ENCODE peak calls at places on chromosomes 5 and 9, in five cellular contexts. One of them, this sample, is unnamed.

GRCh38 chr5:69004127-69004526 is 89.7 kb upstream of the SLC30A5 start:
- DNase-seq in GM12878: no peak
- DNase-seq in H1: no peak
- DNase-seq in WTC11: no peak
- DNase-seq in HepG2: no peak
- DNase-seq in this sample: no peak

GRCh38 chr5:160298189-160298588 is 14.2 kb downstream of the CCNJL start:
- DNase-seq in GM12878: no peak
- DNase-seq in H1: no peak
- DNase-seq in WTC11: no peak
- DNase-seq in HepG2: no peak
- DNase-seq in this sample: no peak

GRCh38 chr9:119020284-119020683 is 349.0 kb downstream of the BRINP1 start:
- DNase-seq in H1: no peak
- DNase-seq in GM12878: no peak
- DNase-seq in WTC11: no peak
- DNase-seq in HepG2: no peak
- DNase-seq in this sample: no peak

GRCh38 chr9:15606667-15607472 is 54.0 kb downstream of the CCDC171 start:
- DNase-seq in GM12878: no peak
- DNase-seq in H1: no peak
- DNase-seq in HepG2: peak; percentile 29
- DNase-seq in WTC11: no peak
- DNase-seq in this sample: peak; percentile 6

GRCh38 chr5:100444961-100445360 is 90.2 kb upstream of the FAM174A start:
- DNase-seq in HepG2: no peak
- DNase-seq in H1: no peak
- DNase-seq in WTC11: no peak
- DNase-seq in GM12878: no peak
- DNase-seq in this sample: no peak

GRCh38 chr9:81461196-81461595 is 228.2 kb downstream of the TLE1 start:
- DNase-seq in WTC11: no peak
- DNase-seq in H1: no peak
- DNase-seq in HepG2: no peak
- DNase-seq in GM12878: no peak
- DNase-seq in this sample: no peak

GRCh38 chr9:79164396-79164795 is 407.4 kb upstream of the TLE4 start:
- DNase-seq in H1: no peak
- DNase-seq in WTC11: no peak
- DNase-seq in HepG2: no peak
- DNase-seq in GM12878: no peak
- DNase-seq in this sample: no peak

GRCh38 chr9:137499858-137500661 is 40.9 kb upstream of the NSMF start:
- DNase-seq in HepG2: no peak
- DNase-seq in H1: no peak
- DNase-seq in GM12878: no peak
- DNase-seq in WTC11: no peak
- DNase-seq in this sample: peak; percentile 48

GRCh38 chr9:99955606-99956005 is 49.2 kb downstream of the STX17 start:
- DNase-seq in GM12878: no peak
- DNase-seq in HepG2: no peak
- DNase-seq in H1: no peak
- DNase-seq in WTC11: no peak
- DNase-seq in this sample: no peak

GRCh38 chr9:95505676-95506437 is 10.9 kb downstream of the PTCH1 start:
- DNase-seq in H1: peak; percentile 62
- DNase-seq in GM12878: no peak
- DNase-seq in WTC11: peak; percentile 66
- DNase-seq in HepG2: peak; percentile 70
- DNase-seq in this sample: peak; percentile 84

GRCh38 chr5:53568868-53569267 is 8.4 kb downstream of the NDUFS4 start:
- DNase-seq in WTC11: no peak
- DNase-seq in H1: no peak
- DNase-seq in HepG2: no peak
- DNase-seq in GM12878: no peak
- DNase-seq in this sample: no peak

GRCh38 chr5:67306997-67307580 is 110.5 kb upstream of the CD180 start:
- DNase-seq in H1: no peak
- DNase-seq in WTC11: no peak
- DNase-seq in HepG2: no peak
- DNase-seq in GM12878: no peak
- DNase-seq in this sample: no peak

GRCh38 chr5:2022436-2022835 is 139.7 kb upstream of the IRX4 start:
- DNase-seq in HepG2: no peak
- DNase-seq in GM12878: no peak
- DNase-seq in H1: peak; percentile 24
- DNase-seq in WTC11: no peak
- DNase-seq in this sample: no peak

GRCh38 chr5:66408561-66408960 is 187.6 kb upstream of the MAST4 start:
- DNase-seq in HepG2: no peak
- DNase-seq in GM12878: no peak
- DNase-seq in WTC11: no peak
- DNase-seq in H1: no peak
- DNase-seq in this sample: no peak

GRCh38 chr5:55471468-55471867 is 63.3 kb downstream of the PLPP1 start:
- DNase-seq in H1: no peak
- DNase-seq in WTC11: no peak
- DNase-seq in GM12878: no peak
- DNase-seq in HepG2: no peak
- DNase-seq in this sample: no peak

GRCh38 chr5:55469838-55470237 is 64.9 kb downstream of the PLPP1 start:
- DNase-seq in GM12878: no peak
- DNase-seq in H1: no peak
- DNase-seq in HepG2: no peak
- DNase-seq in WTC11: no peak
- DNase-seq in this sample: no peak

GRCh38 chr5:55467862-55468551 is 66.8 kb downstream of the PLPP1 start:
- DNase-seq in H1: no peak
- DNase-seq in HepG2: no peak
- DNase-seq in WTC11: no peak
- DNase-seq in GM12878: no peak
- DNase-seq in this sample: no peak

GRCh38 chr5:55472642-55473041 is 62.1 kb downstream of the PLPP1 start:
- DNase-seq in GM12878: no peak
- DNase-seq in HepG2: no peak
- DNase-seq in WTC11: no peak
- DNase-seq in H1: no peak
- DNase-seq in this sample: no peak
- TF ChIP-seq ATF2 in GM12878: no peak
- TF ChIP-seq ATF2 in HepG2: no peak
- TF ChIP-seq ATF2 in WTC11: no peak
- TF ChIP-seq ATF2 in H1: no peak
- TF ChIP-seq ATF2 in this sample: no peak

GRCh38 chr5:392431-392988 is 50.5 kb upstream of the EXOC3 start:
- DNase-seq in GM12878: peak; percentile 95
- DNase-seq in H1: peak; percentile 49
- DNase-seq in WTC11: peak; percentile 27
- DNase-seq in HepG2: no peak
- DNase-seq in this sample: no peak

GRCh38 chr5:394671-395155 is 48.3 kb upstream of the EXOC3 start:
- DNase-seq in GM12878: no peak
- DNase-seq in WTC11: no peak
- DNase-seq in H1: peak; percentile 41
- DNase-seq in HepG2: no peak
- DNase-seq in this sample: no peak

GRCh38 chr5:395156-395920 is 47.6 kb upstream of the EXOC3 start:
- DNase-seq in HepG2: no peak
- DNase-seq in H1: peak; percentile 44
- DNase-seq in WTC11: no peak
- DNase-seq in GM12878: no peak
- DNase-seq in this sample: no peak

GRCh38 chr5:395921-396714 is 46.9 kb upstream of the EXOC3 start:
- DNase-seq in HepG2: no peak
- DNase-seq in H1: no peak
- DNase-seq in GM12878: no peak
- DNase-seq in WTC11: no peak
- DNase-seq in this sample: no peak

GRCh38 chr5:393846-394275 is 49.1 kb upstream of the EXOC3 start:
- DNase-seq in HepG2: no peak
- DNase-seq in GM12878: no peak
- DNase-seq in H1: no peak
- DNase-seq in WTC11: no peak
- DNase-seq in this sample: no peak
- TF ChIP-seq ATF2 in HepG2: no peak
- TF ChIP-seq ATF2 in GM12878: no peak
- TF ChIP-seq ATF2 in H1: no peak
- TF ChIP-seq ATF2 in WTC11: no peak
- TF ChIP-seq ATF2 in this sample: no peak

GRCh38 chr5:174608631-174609097 is 115.7 kb upstream of the MSX2 start:
- DNase-seq in HepG2: no peak
- DNase-seq in WTC11: no peak
- DNase-seq in GM12878: no peak
- DNase-seq in H1: no peak
- DNase-seq in this sample: no peak
- TF ChIP-seq ATF2 in HepG2: no peak
- TF ChIP-seq ATF2 in WTC11: no peak
- TF ChIP-seq ATF2 in GM12878: no peak
- TF ChIP-seq ATF2 in H1: no peak
- TF ChIP-seq ATF2 in this sample: no peak

GRCh38 chr5:57302643-57303042 is 128.8 kb downstream of the GPBP1 start:
- DNase-seq in GM12878: no peak
- DNase-seq in HepG2: no peak
- DNase-seq in H1: no peak
- DNase-seq in WTC11: no peak
- DNase-seq in this sample: no peak

GRCh38 chr5:57302164-57302563 is 128.3 kb downstream of the GPBP1 start:
- DNase-seq in H1: no peak
- DNase-seq in GM12878: peak; percentile 33
- DNase-seq in WTC11: no peak
- DNase-seq in HepG2: peak; percentile 28
- DNase-seq in this sample: no peak

GRCh38 chr5:57298295-57298984 is 124.6 kb downstream of the GPBP1 start:
- DNase-seq in WTC11: peak; percentile 85
- DNase-seq in GM12878: peak; percentile 34
- DNase-seq in H1: peak; percentile 88
- DNase-seq in HepG2: peak; percentile 73
- DNase-seq in this sample: peak; percentile 55

GRCh38 chr5:57299945-57300344 is 126.1 kb downstream of the GPBP1 start:
- DNase-seq in HepG2: no peak
- DNase-seq in H1: no peak
- DNase-seq in WTC11: no peak
- DNase-seq in GM12878: no peak
- DNase-seq in this sample: no peak

DNA sequence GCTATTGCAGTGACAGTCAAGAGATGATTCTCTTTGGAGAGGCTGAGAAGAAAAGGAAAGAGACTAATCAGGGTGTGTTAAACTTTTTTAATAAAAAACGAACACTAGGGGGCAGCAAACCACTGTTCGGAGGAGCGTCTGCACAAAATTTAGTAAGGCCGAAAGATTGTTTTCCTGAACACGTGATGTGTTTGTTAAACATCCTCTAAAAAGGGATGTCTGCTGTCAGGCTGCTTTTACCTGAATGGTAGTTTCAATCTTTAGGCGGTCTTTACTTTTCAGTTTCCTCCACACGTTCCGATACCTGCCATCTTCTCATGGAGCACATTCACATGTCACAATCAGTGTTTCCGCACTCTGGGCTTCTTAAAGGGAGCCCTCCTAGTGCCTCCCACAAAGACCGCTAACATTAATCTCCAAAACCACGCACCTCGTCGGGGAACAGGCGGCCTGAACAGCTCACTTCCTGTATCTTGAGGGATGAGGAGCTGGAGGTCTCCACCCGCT is 125.2 kb downstream of the GPBP1 start:
- DNase-seq in HepG2: peak; percentile 46
- DNase-seq in WTC11: peak; percentile 12
- DNase-seq in GM12878: peak; percentile 32
- DNase-seq in H1: no peak
- DNase-seq in this sample: peak; percentile 68
- TF ChIP-seq ATF2 in HepG2: no peak
- TF ChIP-seq ATF2 in WTC11: no peak
- TF ChIP-seq ATF2 in GM12878: no peak
- TF ChIP-seq ATF2 in H1: no peak
- TF ChIP-seq ATF2 in this sample: no peak

This sample was measured in K562.